ENCODE peak calls at places on chromosomes 3 and 15, in nine cellular contexts. W is spleen, A is PC-9, X is HepG2, C is SJSA1, N is psoas muscle, B is left ventricle myocardium inferior, P is GM23248, R is Karpas-422. Q is an unnamed sample. For H3K9me3 and H3K27me3, the result is how much of the 10 kb centered on the place peaks cover.

GRCh38 chr15:74252291-74253080 is 16.4 kb downstream of the CCDC33 start:
- DNase-seq in W (no peak), A (no peak), X (no peak), C (no peak), N (no peak), B (no peak), P (peak), R (no peak), Q (no peak)

GRCh38 chr3:53974314-53974713 is 82.7 kb upstream of the SELENOK start:
- DNase-seq in W (no peak), A (no peak), X (no peak), C (no peak), N (no peak), B (no peak), P (no peak), R (no peak), Q (no peak)

GRCh38 chr3:153856932-153857331 is 264.3 kb upstream of the ARHGEF26 start:
- DNase-seq in W (no peak), A (no peak), X (no peak), C (no peak), N (no peak), B (no peak), P (no peak), R (no peak), Q (peak)

GRCh38 chr3:159077860-159078259 is 276.0 kb downstream of the MFSD1 start:
- DNase-seq in W (no peak), A (no peak), X (no peak), C (no peak), N (no peak), B (no peak), P (peak), R (no peak), Q (no peak)

GRCh38 chr15:41928100-41928499 is 34.2 kb upstream of the SPTBN5 start:
- DNase-seq in W (no peak), A (no peak), X (peak), C (no peak), N (no peak), B (no peak), P (no peak), R (no peak), Q (no peak)

GRCh38 chr3:116276637-116277036 is 168.7 kb downstream of the LSAMP start:
- DNase-seq in W (no peak), A (no peak), X (no peak), C (no peak), N (no peak), B (no peak), P (no peak), R (no peak), Q (no peak)

GRCh38 chr3:185325946-185326791 is 36.8 kb upstream of the MAP3K13 start:
- DNase-seq in W (no peak), A (no peak), X (no peak), C (no peak), N (no peak), B (no peak), P (no peak), R (no peak), Q (no peak)

GRCh38 chr15:58019503-58020376 is 45.8 kb downstream of the ALDH1A2 start:
- DNase-seq in W (no peak), A (no peak), X (no peak), C (no peak), N (no peak), B (no peak), P (peak), R (no peak), Q (no peak)

GRCh38 chr3:138381950-138382715 is 33.8 kb downstream of the MRAS start:
- DNase-seq in W (no peak), A (peak), X (peak), C (no peak), N (peak), B (peak), P (peak), R (no peak), Q (no peak)

GRCh38 chr3:134860141-134860540 is 65.1 kb downstream of the EPHB1 start:
- DNase-seq in W (no peak), A (no peak), X (no peak), C (no peak), N (no peak), B (no peak), P (no peak), R (no peak), Q (no peak)

GRCh38 chr3:171704002-171704401 is 106.3 kb downstream of the PLD1 start:
- DNase-seq in W (no peak), A (peak), X (peak), C (no peak), N (no peak), B (no peak), P (peak), R (peak), Q (no peak)

GRCh38 chr3:122353901-122354401 is 28.9 kb downstream of the CSTA start:
- DNase-seq in W (no peak), A (no peak), X (no peak), C (no peak), N (no peak), B (no peak), P (no peak), R (no peak), Q (no peak)

GRCh38 chr15:31083394-31083790 is 18.1 kb downstream of the TRPM1 start:
- DNase-seq in W (no peak), A (no peak), X (peak), C (peak), N (no peak), B (no peak), P (no peak), R (no peak), Q (no peak)

GRCh38 chr3:118144919-118145318 is 889.7 kb downstream of the IGSF11 start:
- DNase-seq in W (no peak), A (no peak), X (no peak), C (no peak), N (no peak), B (no peak), P (no peak), R (no peak), Q (no peak)

GRCh38 chr3:186444974-186445373 is 82.9 kb upstream of the DGKG start:
- DNase-seq in W (no peak), A (no peak), X (no peak), C (no peak), N (no peak), B (no peak), P (no peak), R (no peak), Q (no peak)

GRCh38 chr3:53350652-53351051 is 3.3 kb upstream of the DCP1A start:
- DNase-seq in W (no peak), A (peak), X (peak), C (no peak), N (no peak), B (no peak), P (peak), R (peak), Q (no peak)

GRCh38 chr3:8663177-8664061 is 18.8 kb upstream of the SSUH2 start:
- DNase-seq in W (no peak), A (peak), X (peak), C (peak), N (peak), B (peak), P (peak), R (peak), Q (peak)

GRCh38 chr3:49609314-49609713 is 55.0 kb downstream of the BSN start:
- DNase-seq in W (no peak), A (no peak), X (no peak), C (peak), N (no peak), B (no peak), P (no peak), R (no peak), Q (no peak)

GRCh38 chr3:9122732-9123364 is 126.6 kb downstream of the SRGAP3 start:
- DNase-seq in W (no peak), A (peak), X (no peak), C (no peak), N (no peak), B (no peak), P (no peak), R (no peak), Q (no peak)

DNA sequence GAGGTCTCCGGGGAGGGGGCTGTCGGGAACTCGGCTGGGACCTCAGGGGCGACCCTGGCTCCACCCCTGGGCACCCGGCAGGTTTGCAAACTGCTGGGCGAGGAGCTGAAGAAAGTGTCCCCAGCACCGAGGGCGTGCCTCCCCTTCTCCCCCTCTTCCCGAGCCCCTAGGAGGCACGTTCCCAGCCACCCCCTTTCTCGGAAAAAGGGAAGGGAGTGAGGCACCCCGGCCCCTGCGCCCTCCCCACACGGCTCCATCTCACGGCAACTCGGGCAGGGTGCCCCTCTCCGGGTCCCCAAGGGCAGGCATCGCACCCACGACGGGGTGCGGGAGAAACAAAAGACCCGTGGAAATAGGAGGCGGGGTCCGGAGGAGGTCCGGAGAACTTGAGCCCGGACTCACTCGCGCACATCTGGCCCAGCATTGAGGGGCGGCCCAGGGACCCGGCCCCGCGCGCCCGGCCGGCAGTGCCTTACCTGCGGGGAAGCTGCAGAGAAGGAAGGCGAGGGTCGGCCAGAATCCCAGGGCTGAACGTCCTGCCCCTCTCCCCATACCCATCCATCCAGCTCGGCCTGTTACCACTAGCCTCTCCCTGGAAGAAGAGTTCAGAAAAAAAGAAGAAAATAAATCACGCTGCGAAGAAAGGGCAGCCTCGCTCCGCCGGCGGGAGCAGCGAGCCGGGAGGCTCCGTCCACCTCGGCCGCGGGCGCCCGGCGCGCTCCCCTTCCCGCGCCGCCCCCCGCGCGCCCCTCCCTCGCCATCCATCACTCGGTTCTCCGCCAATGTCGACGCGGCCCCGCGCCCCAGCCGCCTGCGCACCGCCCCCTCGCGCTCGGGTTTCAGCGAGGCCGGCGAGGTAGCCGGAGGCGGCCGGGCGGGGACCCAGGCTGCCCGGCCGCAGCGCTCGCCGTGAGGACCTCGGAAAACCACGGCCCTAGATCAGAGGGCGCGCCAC is 16.3 kb downstream of the RGMA start:
- DNase-seq in W (no peak), A (peak), X (peak), C (peak), N (peak), B (peak), P (peak), R (no peak), Q (no peak)
- H3K27ac ChIP-seq in W (no peak), A (no peak), X (no peak), C (peak), N (peak), B (peak), P (no peak), R (no peak), Q (no peak)

GRCh38 chr15:25091421-25092158 is 136.8 kb downstream of the SNRPN start:
- DNase-seq in W (peak), A (no peak), X (no peak), C (peak), N (no peak), B (no peak), P (no peak), R (no peak), Q (no peak)

GRCh38 chr15:25089577-25089976 is 134.8 kb downstream of the SNRPN start:
- DNase-seq in W (peak), A (no peak), X (no peak), C (peak), N (no peak), B (no peak), P (no peak), R (no peak), Q (no peak)

GRCh38 chr15:25090073-25090733 is 135.4 kb downstream of the SNRPN start:
- DNase-seq in W (peak), A (no peak), X (no peak), C (peak), N (no peak), B (no peak), P (no peak), R (no peak), Q (no peak)

GRCh38 chr15:25087137-25087536 is 132.3 kb downstream of the SNRPN start:
- DNase-seq in W (peak), A (no peak), X (no peak), C (peak), N (no peak), B (no peak), P (no peak), R (no peak), Q (no peak)

GRCh38 chr15:25088261-25088790 is 133.5 kb downstream of the SNRPN start:
- DNase-seq in W (peak), A (no peak), X (no peak), C (peak), N (no peak), B (no peak), P (no peak), R (no peak), Q (no peak)
- H3K9me3 ChIP-seq in W (half or more), A (under half), X (half or more), C (under half), N (half or more), B (half or more), P (under half), R (under half), Q (under half)

GRCh38 chr15:76333309-76333708 is 3.3 kb upstream of the ISL2 start:
- DNase-seq in W (no peak), A (no peak), X (no peak), C (no peak), N (no peak), B (no peak), P (no peak), R (no peak), Q (no peak)

GRCh38 chr15:76333720-76334437 is 2.7 kb upstream of the ISL2 start:
- DNase-seq in W (no peak), A (no peak), X (peak), C (peak), N (no peak), B (no peak), P (no peak), R (peak), Q (no peak)

GRCh38 chr15:76335851-76336253 is 721 bp upstream of the ISL2 start:
- DNase-seq in W (no peak), A (no peak), X (no peak), C (peak), N (no peak), B (no peak), P (no peak), R (peak), Q (no peak)

GRCh38 chr15:76335129-76335850 is 1.3 kb upstream of the ISL2 start:
- DNase-seq in W (peak), A (no peak), X (no peak), C (peak), N (no peak), B (no peak), P (no peak), R (no peak), Q (no peak)

GRCh38 chr15:76334438-76335004 is 2.1 kb upstream of the ISL2 start:
- DNase-seq in W (no peak), A (no peak), X (no peak), C (peak), N (no peak), B (no peak), P (no peak), R (no peak), Q (no peak)
- H3K27me3 ChIP-seq in W (half or more), A (under half), X (under half), C (under half), N (half or more), B (half or more), P (under half), R (under half), Q (under half)

GRCh38 chr15:39079296-39079834 is 501.5 kb upstream of the THBS1 start:
- DNase-seq in W (no peak), A (no peak), X (no peak), C (peak), N (no peak), B (no peak), P (peak), R (no peak), Q (no peak)
- H3K27ac ChIP-seq in W (no peak), A (no peak), X (no peak), C (peak), N (no peak), B (no peak), P (peak), R (no peak), Q (no peak)

DNA sequence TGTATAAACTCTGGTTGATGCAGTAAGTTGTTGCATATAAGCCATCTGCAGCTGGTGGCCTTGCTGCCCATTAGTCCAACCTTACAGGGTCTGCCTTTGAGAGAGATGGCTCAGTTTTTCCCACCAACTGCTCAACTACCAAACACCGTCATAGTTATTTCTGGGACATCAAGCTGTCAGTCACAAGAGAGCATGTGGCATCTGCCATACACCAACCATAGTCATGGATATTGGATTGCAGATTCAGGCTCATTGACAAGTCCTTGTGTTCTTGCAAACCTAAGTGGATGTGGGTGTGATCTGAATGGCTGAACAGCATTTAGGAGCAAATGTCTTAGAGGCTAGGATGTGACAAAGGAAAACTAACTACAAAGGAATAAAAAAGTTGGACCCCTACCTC is 137.6 kb downstream of the ADAMTS17 start:
- DNase-seq in W (no peak), A (no peak), X (no peak), C (no peak), N (no peak), B (no peak), P (no peak), R (no peak), Q (no peak)
- H3K9me3 ChIP-seq in W (under half), A (under half), X (under half), C (under half), N (under half), B (under half), P (under half), R (under half), Q (under half)

Q was measured in iPS DF 6.9.